ENCODE peak calls at places on chromosomes 5 and 9, in seven cellular contexts. D is HepG2, Y is K562, Z is HCT116, H is H1, F is GM12878, T is SK-N-SH. Q is an unnamed sample.
A peak's percentile ranks its signal among the peaks of the same experiment; 100 is the strongest.

GRCh38 chr5:154288145-154288544 is 97.6 kb downstream of the GALNT10 start:
- DNase-seq in T (no peak), Y (no peak), H (no peak), D (peak; percentile 16), F (no peak), Z (no peak), Q (peak; percentile 72)

GRCh38 chr5:73132759-73133158 is 12.4 kb downstream of the TMEM171 start:
- DNase-seq in T (no peak), Y (no peak), D (no peak), Z (no peak), F (no peak), H (no peak), Q (no peak)

GRCh38 chr5:4907636-4908035 is 232.5 kb upstream of the ADAMTS16 start:
- DNase-seq in D (no peak), F (no peak), Z (no peak), H (no peak), T (no peak), Y (no peak), Q (no peak)

GRCh38 chr9:88476491-88477271 is 58.3 kb upstream of the NXNL2 start:
- DNase-seq in D (no peak), Z (no peak), T (no peak), Y (no peak), H (no peak), F (peak; percentile 3), Q (no peak)

GRCh38 chr5:132227235-132227484 is 493 bp downstream of the P4HA2 start:
- DNase-seq in T (no peak), D (no peak), Z (no peak), Y (no peak), F (no peak), H (no peak), Q (no peak)

GRCh38 chr5:91065541-91065940 is 317.6 kb downstream of the ARRDC3 start:
- DNase-seq in D (no peak), Z (no peak), H (no peak), F (no peak), Y (no peak), T (no peak), Q (no peak)

GRCh38 chr5:126445502-126446174 is 22.4 kb downstream of the GRAMD2B start:
- DNase-seq in T (no peak), H (no peak), Y (no peak), D (no peak), Z (peak; percentile 35), F (no peak), Q (no peak)

GRCh38 chr5:140801494-140801841 is 611 bp downstream of the PCDHA3 start:
- DNase-seq in T (no peak), D (no peak), H (no peak), Y (peak; percentile 2), Z (no peak), F (no peak), Q (peak; percentile 79)

GRCh38 chr9:76773051-76773450 is 8.8 kb downstream of the PCA3 start:
- DNase-seq in Y (no peak), H (no peak), Z (no peak), T (no peak), F (no peak), D (no peak), Q (no peak)

GRCh38 chr5:180739271-180739670 is 587 bp downstream of the OR2Y1 start:
- DNase-seq in T (no peak), D (no peak), F (no peak), H (no peak), Y (no peak), Z (no peak), Q (no peak)

GRCh38 chr5:174204914-174205313 is 159.4 kb downstream of the NSG2 start:
- DNase-seq in Y (no peak), T (no peak), Z (no peak), D (no peak), H (peak; percentile 39), F (no peak), Q (peak; percentile 52)

GRCh38 chr5:18141260-18141659 is 507.0 kb downstream of the TAF11L14 start:
- DNase-seq in T (no peak), F (no peak), H (no peak), Z (no peak), D (no peak), Y (no peak), Q (no peak)

GRCh38 chr5:167944121-167944858 is 347.2 kb upstream of the WWC1 start:
- DNase-seq in T (peak; percentile 23), Z (no peak), Y (no peak), H (no peak), F (no peak), D (no peak), Q (no peak)

GRCh38 chr5:1293416-1293996 is 1.4 kb downstream of the TERT start:
- DNase-seq in H (no peak), Z (no peak), Y (no peak), T (no peak), F (no peak), D (no peak), Q (no peak)
- TF ChIP-seq JUND in H (no peak), Z (no peak), Y (no peak), T (no peak), F (no peak), D (no peak), Q (no peak)

GRCh38 chr5:113147088-113147487 is 170.5 kb downstream of the DCP2 start:
- DNase-seq in T (no peak), Z (no peak), Y (no peak), H (no peak), F (no peak), D (no peak), Q (no peak)
- TF ChIP-seq JUND in T (no peak), Z (no peak), Y (no peak), H (no peak), F (no peak), D (no peak), Q (no peak)

GRCh38 chr9:69485466-69485865 is 160.5 kb downstream of the ENTREP1 start:
- DNase-seq in Y (no peak), F (no peak), D (no peak), Z (no peak), T (no peak), H (no peak), Q (no peak)
- TF ChIP-seq JUND in Y (no peak), F (no peak), D (no peak), Z (no peak), T (no peak), H (no peak), Q (no peak)

GRCh38 chr9:93397664-93398381 is 53.7 kb upstream of the FAM120A start:
- DNase-seq in Z (no peak), Y (no peak), T (no peak), D (no peak), H (no peak), F (no peak), Q (no peak)
- TF ChIP-seq JUND in Z (no peak), Y (no peak), T (no peak), D (no peak), H (no peak), F (no peak), Q (no peak)

DNA sequence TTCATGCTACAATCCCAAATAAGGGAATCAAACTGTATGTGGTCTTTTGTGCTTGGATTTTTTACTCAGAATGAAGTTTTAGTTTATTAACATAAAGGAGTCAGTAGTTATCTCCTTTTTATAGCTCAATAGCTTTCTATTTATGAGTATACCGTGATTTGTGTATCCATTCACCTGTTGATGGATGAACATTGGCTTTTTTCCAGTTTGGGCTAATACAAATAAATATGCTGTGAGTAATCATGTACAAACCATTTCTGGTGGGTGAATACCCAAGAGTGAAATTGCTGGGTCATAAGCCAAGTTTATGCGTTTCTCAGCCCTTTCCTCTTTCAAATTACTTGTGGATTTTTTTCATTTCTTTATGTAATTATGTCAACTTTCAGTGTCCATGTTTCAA is 395.3 kb downstream of the OSTF1 start:
- DNase-seq in D (no peak), T (no peak), Y (no peak), F (no peak), Z (no peak), H (no peak), Q (no peak)
- TF ChIP-seq JUND in D (no peak), T (no peak), Y (no peak), F (no peak), Z (no peak), H (no peak), Q (no peak)

GRCh38 chr9:110521211-110521610 is 58.3 kb downstream of the SVEP1 start:
- DNase-seq in Z (no peak), T (no peak), Y (no peak), D (no peak), H (no peak), F (no peak), Q (no peak)

GRCh38 chr9:110517483-110517882 is 62.1 kb downstream of the SVEP1 start:
- DNase-seq in Y (no peak), D (no peak), T (no peak), F (no peak), H (no peak), Z (no peak), Q (no peak)

GRCh38 chr9:110514861-110515260 is 64.7 kb downstream of the SVEP1 start:
- DNase-seq in F (no peak), D (no peak), T (no peak), Y (no peak), Z (no peak), H (no peak), Q (no peak)

DNA sequence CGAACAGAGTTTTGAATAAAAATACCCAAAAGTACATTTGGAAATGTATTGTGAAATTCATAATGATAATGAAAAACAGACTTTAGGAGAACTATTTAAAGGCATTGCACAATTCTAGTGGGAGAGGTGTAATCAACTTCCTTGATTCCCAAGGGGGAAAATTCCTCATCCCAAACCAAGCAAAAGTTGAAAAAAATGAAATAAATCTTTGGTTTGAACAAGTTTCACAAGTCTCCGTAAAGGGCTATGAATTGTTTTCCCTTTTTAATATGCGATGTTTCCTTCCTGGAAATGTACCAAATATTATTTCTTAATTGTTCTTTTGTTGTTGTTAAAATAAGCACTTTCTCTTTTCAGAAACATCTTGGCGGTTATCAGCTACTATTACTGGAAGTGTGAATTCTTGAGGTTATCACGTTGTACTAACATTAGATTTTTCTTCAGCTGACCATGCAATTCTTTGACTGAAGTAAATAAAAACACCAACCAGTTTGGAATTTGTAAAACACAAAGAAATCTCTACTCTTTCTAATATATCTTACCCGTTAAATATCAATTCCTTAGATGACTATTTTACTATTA is 59.3 kb downstream of the SVEP1 start:
- DNase-seq in T (no peak), F (no peak), Y (no peak), D (no peak), H (no peak), Z (no peak), Q (no peak)
- TF ChIP-seq JUND in T (no peak), F (no peak), Y (no peak), D (no peak), H (no peak), Z (no peak), Q (no peak)